ENCODE peak calls at places on chromosomes 3 and 15, in six cellular contexts. W, V, R, P, S and O are unnamed samples.

GRCh38 chr3:197750396-197750831 is 731 bp downstream of the FYTTD1 start:
- DNase-seq in W (peak; percentile 21), V (peak; percentile 55), R (peak; percentile 64), P (peak; percentile 40), S (no peak), O (peak; percentile 90)

GRCh38 chr15:99909914-99910313 is 176.7 kb upstream of the LYSMD4 start:
- DNase-seq in W (no peak), V (no peak), R (peak; percentile 13), P (no peak), S (no peak), O (peak; percentile 48)

GRCh38 chr15:91855684-91856553 is 2.4 kb downstream of the SLCO3A1 start:
- DNase-seq in W (no peak), V (peak; percentile 19), R (peak; percentile 63), P (no peak), S (no peak), O (no peak)

GRCh38 chr3:71127463-71128243 is 455.9 kb downstream of the FOXP1 start:
- DNase-seq in W (no peak), V (no peak), R (no peak), P (no peak), S (no peak), O (no peak)

GRCh38 chr15:38378162-38378560 is 75.8 kb upstream of the FAM98B start:
- DNase-seq in W (no peak), V (no peak), R (no peak), P (no peak), S (no peak), O (no peak)

GRCh38 chr3:111538111-111538510 is 3.9 kb upstream of the CD96 start:
- DNase-seq in W (no peak), V (no peak), R (no peak), P (no peak), S (no peak), O (no peak)

GRCh38 chr15:70569139-70569717 is 194.1 kb downstream of the UACA start:
- DNase-seq in W (no peak), V (peak; percentile 29), R (peak; percentile 91), P (no peak), S (peak; percentile 62), O (peak; percentile 48)

GRCh38 chr3:189368384-189368783 is 196.6 kb downstream of the TPRG1 start:
- DNase-seq in W (no peak), V (no peak), R (no peak), P (no peak), S (no peak), O (no peak)

GRCh38 chr15:71629761-71630499 is 180.4 kb upstream of the NR2E3 start:
- DNase-seq in W (no peak), V (no peak), R (no peak), P (no peak), S (peak; percentile 70), O (no peak)